ENCODE peak calls at places on chromosomes 11 and 22, in ten cellular contexts. Q, J, A, Y, C, I, U, H, X and B are unnamed samples. For H3K4me1 and H3K36me3, the result is how much of the 10 kb centered on the place peaks cover.

GRCh38 chr22:27331526-27332281 is 469.9 kb downstream of the MN1 start:
- DNase-seq in C (peak), H (no peak), Q (peak), I (peak), J (no peak), U (peak), A (peak), Y (peak), X (no peak), B (peak)

GRCh38 chr11:125128450-125128849 is 17.0 kb upstream of the TMEM218 start:
- DNase-seq in C (no peak), X (no peak), I (no peak), H (no peak), A (no peak), Q (no peak), U (no peak), J (no peak), Y (no peak), B (no peak)

GRCh38 chr11:83521647-83522596 is 235.8 kb upstream of the CCDC90B start:
- DNase-seq in I (no peak), Y (no peak), U (no peak), Q (peak), X (no peak), C (no peak), H (no peak), J (no peak), A (peak), B (no peak)

GRCh38 chr11:12102588-12103410 is 7.6 kb upstream of the MICAL2 start:
- DNase-seq in H (no peak), Q (no peak), X (no peak), I (no peak), U (no peak), Y (no peak), C (no peak), A (no peak), J (no peak), B (no peak)

GRCh38 chr22:40276877-40277823 is 69.2 kb upstream of the ADSL start:
- DNase-seq in H (no peak), A (no peak), Y (no peak), Q (no peak), X (no peak), C (peak), J (no peak), I (no peak), U (no peak), B (no peak)

GRCh38 chr11:134644489-134645456 is 232.7 kb upstream of the B3GAT1 start:
- DNase-seq in Q (peak), I (no peak), Y (no peak), J (no peak), H (peak), X (no peak), C (no peak), U (no peak), A (peak), B (no peak)

GRCh38 chr11:92556435-92556834 is 331.8 kb downstream of the FAT3 start:
- DNase-seq in C (no peak), I (no peak), Q (peak), A (peak), H (no peak), Y (no peak), X (no peak), U (no peak), J (no peak), B (no peak)

GRCh38 chr11:31702966-31703365 is 108.2 kb downstream of the PAX6 start:
- DNase-seq in H (no peak), Y (no peak), U (no peak), A (no peak), I (no peak), C (no peak), X (no peak), Q (no peak), J (no peak), B (no peak)

GRCh38 chr11:64842851-64843841 is 1.3 kb downstream of the CDC42BPG start:
- DNase-seq in I (peak), U (no peak), Y (no peak), Q (peak), X (no peak), A (peak), J (no peak), H (no peak), C (peak), B (peak)

GRCh38 chr11:57379732-57380131 is 1.2 kb downstream of the PRG3 start:
- DNase-seq in C (no peak), J (no peak), I (no peak), Y (no peak), Q (peak), A (peak), H (no peak), U (no peak), X (no peak), B (no peak)

GRCh38 chr11:109963101-109963500 is 130.1 kb upstream of the ZC3H12C start:
- DNase-seq in I (no peak), Y (no peak), X (no peak), H (no peak), U (no peak), C (no peak), Q (peak), J (no peak), A (no peak), B (no peak)

GRCh38 chr11:85810871-85811611 is at the start of gene SYTL2:
- DNase-seq in I (peak), A (peak), H (peak), U (no peak), Y (peak), C (peak), X (no peak), Q (peak), J (peak), B (peak)

GRCh38 chr11:75467311-75467710 is 34.3 kb upstream of the KLHL35 start:
- DNase-seq in A (no peak), H (no peak), Y (no peak), C (no peak), Q (no peak), J (no peak), X (no peak), U (no peak), I (peak), B (no peak)

GRCh38 chr11:96627379-96627778 is 237.6 kb downstream of the JRKL start:
- DNase-seq in A (no peak), Q (no peak), I (no peak), X (no peak), Y (no peak), J (no peak), C (no peak), U (no peak), H (no peak), B (no peak)

GRCh38 chr11:132981146-132981956 is 551.0 kb downstream of the OPCML start:
- DNase-seq in Y (no peak), H (no peak), A (no peak), U (no peak), X (no peak), Q (no peak), J (no peak), I (no peak), C (no peak), B (no peak)

GRCh38 chr11:34641456-34641855 is 20.6 kb downstream of the EHF start:
- DNase-seq in I (no peak), C (no peak), H (no peak), X (no peak), Q (no peak), J (no peak), Y (no peak), U (no peak), A (no peak), B (no peak)

GRCh38 chr11:126716456-126717083 is 284.0 kb downstream of the KIRREL3 start:
- DNase-seq in U (no peak), A (peak), Q (peak), X (peak), J (peak), I (no peak), C (peak), Y (peak), H (no peak), B (no peak)

GRCh38 chr22:24379536-24379935 is 47.9 kb upstream of the ADORA2A start:
- DNase-seq in C (no peak), J (no peak), Q (no peak), A (no peak), H (no peak), U (no peak), I (no peak), Y (no peak), X (no peak), B (no peak)

GRCh38 chr11:2483426-2483825 is 38.6 kb downstream of the KCNQ1 start:
- DNase-seq in I (no peak), C (peak), H (no peak), Q (no peak), U (no peak), A (no peak), J (no peak), Y (no peak), X (no peak), B (no peak)

GRCh38 chr22:19176175-19176630 is 2.3 kb downstream of the SLC25A1 start:
- DNase-seq in U (no peak), H (no peak), I (no peak), J (no peak), Y (no peak), A (peak), C (no peak), X (no peak), Q (peak), B (peak)

GRCh38 chr11:35335226-35335625 is 84.1 kb downstream of the SLC1A2 start:
- DNase-seq in J (no peak), Q (no peak), C (no peak), U (no peak), I (no peak), H (no peak), Y (no peak), X (no peak), A (no peak), B (peak)

GRCh38 chr22:28123989-28124766 is 205.1 kb upstream of the PITPNB start:
- DNase-seq in C (no peak), J (no peak), H (no peak), I (no peak), Q (no peak), Y (no peak), X (no peak), A (no peak), U (no peak), B (no peak)

GRCh38 chr11:95545116-95545875 is 244.3 kb downstream of the FAM76B start:
- DNase-seq in C (no peak), X (no peak), U (no peak), J (no peak), H (no peak), Q (no peak), Y (no peak), I (no peak), A (peak), B (no peak)

GRCh38 chr22:37752189-37753061 is 55.3 kb upstream of the GCAT start:
- DNase-seq in Y (peak), H (no peak), Q (peak), U (peak), I (peak), J (no peak), A (peak), X (peak), C (peak), B (peak)

DNA sequence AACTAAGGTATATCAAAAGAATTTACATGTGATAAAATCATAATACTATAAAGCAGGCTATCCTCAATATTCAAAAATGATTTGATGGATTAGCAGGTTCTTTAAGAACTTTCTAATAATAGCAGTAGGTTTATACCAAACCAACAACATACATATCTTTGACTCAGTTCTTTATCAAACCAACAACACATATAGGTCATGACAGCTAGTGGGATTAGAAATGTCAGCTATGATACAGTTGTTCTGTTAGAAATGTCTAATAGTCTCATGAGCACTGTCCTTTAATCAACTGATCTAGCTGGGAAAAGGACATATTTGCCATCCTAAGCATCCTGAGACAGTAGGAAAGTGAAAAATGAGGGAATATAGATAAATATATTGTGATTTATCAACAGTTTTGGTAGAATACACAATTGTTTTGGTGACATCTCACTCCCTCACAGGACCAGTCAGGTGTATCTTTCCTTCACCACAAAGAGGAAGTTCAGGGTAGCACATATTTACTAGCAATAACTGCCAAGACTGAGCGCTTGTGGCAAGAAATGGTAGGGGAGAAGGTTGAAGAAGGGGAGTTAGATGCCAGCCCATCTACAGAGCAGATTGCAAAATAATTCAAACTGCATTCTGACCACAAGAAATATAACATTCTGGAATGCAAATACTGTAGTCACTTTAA is 90.8 kb upstream of the APOA1 start:
- DNase-seq in C (no peak), J (peak), Y (no peak), Q (no peak), A (no peak), I (no peak), H (no peak), X (no peak), U (no peak), B (no peak)
- H3K4me3 ChIP-seq in C (no peak), J (no peak), Y (no peak), Q (no peak), A (no peak), I (no peak), H (no peak), X (no peak), U (no peak), B (no peak)

GRCh38 chr22:49953680-49954344 is 6.8 kb upstream of the PIM3 start:
- DNase-seq in Y (no peak), C (no peak), J (no peak), A (no peak), I (no peak), U (no peak), Q (no peak), H (no peak), X (no peak), B (no peak)
- H3K4me1 ChIP-seq in Y (under half), C (half or more), J (under half), A (under half), I (half or more), U (half or more), Q (under half), H (under half), X (half or more), B (under half)

GRCh38 chr22:36328635-36329216 is 59.0 kb downstream of the MYH9 start:
- DNase-seq in Q (no peak), H (peak), C (peak), J (peak), U (peak), A (no peak), X (no peak), I (no peak), Y (no peak), B (peak)

GRCh38 chr22:36326178-36327161 is 61.3 kb downstream of the MYH9 start:
- DNase-seq in Y (no peak), C (no peak), U (no peak), I (no peak), Q (no peak), H (no peak), X (no peak), J (no peak), A (no peak), B (no peak)

GRCh38 chr22:36330127-36330526 is 57.6 kb downstream of the MYH9 start:
- DNase-seq in X (no peak), Q (no peak), Y (no peak), A (no peak), C (no peak), I (no peak), J (no peak), U (no peak), H (no peak), B (no peak)

GRCh38 chr22:36329217-36330078 is 58.3 kb downstream of the MYH9 start:
- DNase-seq in X (no peak), Y (peak), Q (peak), C (peak), H (peak), U (peak), A (peak), J (peak), I (peak), B (no peak)

GRCh38 chr22:36327922-36328551 is 59.7 kb downstream of the MYH9 start:
- DNase-seq in Q (no peak), X (no peak), J (no peak), A (no peak), Y (no peak), H (no peak), U (peak), I (no peak), C (peak), B (no peak)
- H3K36me3 ChIP-seq in Q (under half), X (under half), J (half or more), A (half or more), Y (half or more), H (half or more), U (half or more), I (half or more), C (under half), B (half or more)

GRCh38 chr11:20161230-20161918 is 1.1 kb upstream of the DBX1 start:
- DNase-seq in C (no peak), Q (peak), X (no peak), I (no peak), U (no peak), H (no peak), Y (no peak), A (peak), J (no peak), B (no peak)
- H3K4me3 ChIP-seq in C (no peak), Q (peak), X (no peak), I (no peak), U (no peak), H (no peak), Y (no peak), A (no peak), J (no peak), B (no peak)

GRCh38 chr11:70463478-70464255 is 65.3 kb downstream of the CTTN start:
- DNase-seq in U (no peak), Y (no peak), A (peak), Q (no peak), I (no peak), H (no peak), C (no peak), J (no peak), X (no peak), B (no peak)
- H3K4me1 ChIP-seq in U (under half), Y (under half), A (under half), Q (under half), I (under half), H (under half), C (under half), J (under half), X (under half), B (under half)

GRCh38 chr11:122617926-122618325 is 37.6 kb upstream of the UBASH3B start:
- DNase-seq in Q (no peak), A (no peak), J (no peak), Y (no peak), C (no peak), I (no peak), U (no peak), X (no peak), H (no peak), B (no peak)
- H3K36me3 ChIP-seq in Q (under half), A (under half), J (under half), Y (under half), C (under half), I (under half), U (under half), X (under half), H (under half), B (under half)

GRCh38 chr11:73359930-73360742 is 16.1 kb upstream of the RELT start:
- DNase-seq in C (no peak), U (no peak), Y (no peak), Q (peak), A (peak), J (no peak), H (no peak), X (no peak), I (no peak), B (peak)
- H3K4me3 ChIP-seq in C (no peak), U (no peak), Y (no peak), Q (no peak), A (no peak), J (no peak), H (no peak), X (no peak), I (no peak), B (no peak)

GRCh38 chr11:67583319-67584204 is at the start of gene GSTP1:
- DNase-seq in Y (peak), C (peak), H (peak), X (no peak), J (peak), Q (peak), I (peak), U (peak), A (peak), B (peak)
- H3K4me1 ChIP-seq in Y (under half), C (half or more), H (under half), X (under half), J (under half), Q (under half), I (under half), U (under half), A (under half), B (under half)

DNA sequence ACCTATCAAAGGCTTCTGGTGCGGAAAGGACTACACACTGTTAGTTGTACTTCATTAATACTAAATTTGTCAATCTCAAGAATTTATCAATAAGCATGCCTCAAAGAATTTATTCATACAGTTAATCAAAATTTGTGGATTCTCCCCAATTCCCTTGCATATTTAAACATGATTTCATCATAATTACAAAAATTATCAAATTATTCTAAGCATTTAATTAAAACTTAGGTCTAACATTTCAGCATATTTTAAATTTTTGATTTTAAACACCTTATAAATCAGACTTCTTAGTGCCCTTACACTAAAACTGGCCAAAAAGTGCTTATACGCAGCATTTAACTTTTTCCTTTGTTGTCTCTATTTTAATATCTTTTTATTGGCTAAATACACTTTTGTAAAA is 13.8 kb upstream of the SERPIND1 start:
- DNase-seq in J (no peak), Q (no peak), A (no peak), H (no peak), C (no peak), Y (no peak), X (no peak), U (no peak), I (no peak), B (no peak)
- H3K36me3 ChIP-seq in J (under half), Q (under half), A (under half), H (under half), C (under half), Y (under half), X (under half), U (under half), I (half or more), B (half or more)

GRCh38 chr11:61514050-61514917 is 5.7 kb downstream of the LRRC10B start:
- DNase-seq in Y (no peak), X (no peak), Q (peak), U (no peak), I (no peak), H (no peak), J (no peak), A (no peak), C (no peak), B (no peak)
- H3K4me3 ChIP-seq in Y (no peak), X (no peak), Q (no peak), U (no peak), I (no peak), H (no peak), J (no peak), A (no peak), C (no peak), B (no peak)